ENCODE peak calls at places on chromosomes 5 and 9, in four cellular contexts. I is CD4-positive, CD25-positive, alpha-beta regulatory T cell; C is right lobe of liver; U is stomach. Y is an unnamed sample.

GRCh38 chr9:129520981-129521380 is 99.9 kb downstream of the C9orf50 start:
- DNase-seq in I (no peak), C (no peak), U (no peak), Y (no peak)

GRCh38 chr5:10387690-10388089 is 34.2 kb downstream of the MARCHF6 start:
- DNase-seq in I (no peak), C (no peak), U (no peak), Y (no peak)

GRCh38 chr5:36640949-36641348 is 34.5 kb downstream of the SLC1A3 start:
- DNase-seq in I (no peak), C (no peak), U (no peak), Y (no peak)

GRCh38 chr9:109969559-109970237 is 189.7 kb downstream of the PALM2AKAP2 start:
- DNase-seq in I (no peak), C (no peak), U (no peak), Y (no peak)

GRCh38 chr9:124450241-124450924 is at the start of gene ADGRD2:
- DNase-seq in I (no peak), C (peak; percentile 50), U (no peak), Y (peak; percentile 63)

GRCh38 chr5:134559672-134560071 is 34.2 kb downstream of the JADE2 start:
- DNase-seq in I (no peak), C (no peak), U (no peak), Y (no peak)

GRCh38 chr5:100690036-100690560 is 154.9 kb downstream of the FAM174A start:
- DNase-seq in I (no peak), C (no peak), U (no peak), Y (no peak)

GRCh38 chr5:35345222-35345621 is 114.9 kb upstream of the PRLR start:
- DNase-seq in I (no peak), C (no peak), U (no peak), Y (no peak)

GRCh38 chr5:62534461-62535236 is 44.0 kb upstream of the LRRC70 start:
- DNase-seq in I (no peak), C (no peak), U (no peak), Y (no peak)

GRCh38 chr9:131545003-131545785 is at the start of gene PRRT1B:
- DNase-seq in I (no peak), C (peak; percentile 95), U (peak; percentile 94), Y (no peak)

GRCh38 chr5:33929925-33930690 is 6.1 kb upstream of the RXFP3 start:
- DNase-seq in I (no peak), C (no peak), U (no peak), Y (no peak)

GRCh38 chr5:24492231-24492630 is 152.5 kb downstream of the CDH10 start:
- DNase-seq in I (no peak), C (no peak), U (no peak), Y (no peak)

GRCh38 chr9:38276751-38277439 is 115.6 kb upstream of the ALDH1B1 start:
- DNase-seq in I (no peak), C (peak; percentile 13), U (no peak), Y (no peak)

GRCh38 chr5:138725885-138726457 is 27.3 kb upstream of the CTNNA1 start:
- DNase-seq in I (no peak), C (peak; percentile 80), U (no peak), Y (peak; percentile 17)

GRCh38 chr9:78614892-78615291 is 318.0 kb downstream of the PSAT1 start:
- DNase-seq in I (no peak), C (no peak), U (no peak), Y (no peak)

GRCh38 chr5:77642915-77643653 is 4.6 kb upstream of the OTP start:
- DNase-seq in I (no peak), C (no peak), U (no peak), Y (no peak)

GRCh38 chr5:157977957-157978505 is 119.1 kb upstream of the CLINT1 start:
- DNase-seq in I (no peak), C (no peak), U (no peak), Y (no peak)

GRCh38 chr9:126915846-126916543 is 1.4 kb downstream of the RALGPS1 start:
- DNase-seq in I (no peak), C (no peak), U (no peak), Y (no peak)

GRCh38 chr5:10578869-10579268 is 15.0 kb downstream of the ANKRD33B start:
- DNase-seq in I (peak; percentile 62), C (no peak), U (no peak), Y (peak; percentile 9)

GRCh38 chr9:5518937-5519319 is 8.6 kb downstream of the PDCD1LG2 start:
- DNase-seq in I (no peak), C (no peak), U (no peak), Y (no peak)

GRCh38 chr5:129951039-129951438 is 46.8 kb downstream of the CHSY3 start:
- DNase-seq in I (no peak), C (no peak), U (no peak), Y (no peak)

GRCh38 chr5:5886812-5887486 is 464.5 kb downstream of the ICE1 start:
- DNase-seq in I (peak; percentile 58), C (peak; percentile 64), U (peak; percentile 52), Y (peak; percentile 20)

GRCh38 chr9:14706530-14707140 is 13.4 kb upstream of the ZDHHC21 start:
- DNase-seq in I (no peak), C (no peak), U (no peak), Y (no peak)
- H3K9me3 ChIP-seq in I (peaks cover 23% of the 10 kb centered on the region), C (no peaks in the 10 kb centered on the region), U (no peaks in the 10 kb centered on the region), Y (no peaks in the 10 kb centered on the region)

GRCh38 chr9:103210607-103211006 is 215.5 kb downstream of the CYLC2 start:
- DNase-seq in I (no peak), C (no peak), U (no peak), Y (no peak)
- H3K9me3 ChIP-seq in I (peaks cover 8% of the 10 kb centered on the region), C (no peaks in the 10 kb centered on the region), U (no peaks in the 10 kb centered on the region), Y (no peaks in the 10 kb centered on the region)

GRCh38 chr9:102972780-102973179 is 22.4 kb upstream of the CYLC2 start:
- DNase-seq in I (no peak), C (no peak), U (no peak), Y (no peak)

GRCh38 chr9:102967979-102968378 is 27.2 kb upstream of the CYLC2 start:
- DNase-seq in I (no peak), C (no peak), U (no peak), Y (no peak)

GRCh38 chr9:102966999-102967398 is 28.1 kb upstream of the CYLC2 start:
- DNase-seq in I (no peak), C (no peak), U (no peak), Y (no peak)
- H3K9me3 ChIP-seq in I (peaks cover 12% of the 10 kb centered on the region), C (no peaks in the 10 kb centered on the region), U (no peaks in the 10 kb centered on the region), Y (no peaks in the 10 kb centered on the region)

GRCh38 chr5:124178050-124178449 is 568.4 kb downstream of the ZNF608 start:
- DNase-seq in I (no peak), C (no peak), U (no peak), Y (no peak)

GRCh38 chr5:124173386-124173785 is 573.1 kb downstream of the ZNF608 start:
- DNase-seq in I (no peak), C (no peak), U (no peak), Y (no peak)

GRCh38 chr5:124176692-124177091 is 569.7 kb downstream of the ZNF608 start:
- DNase-seq in I (no peak), C (no peak), U (no peak), Y (no peak)

DNA sequence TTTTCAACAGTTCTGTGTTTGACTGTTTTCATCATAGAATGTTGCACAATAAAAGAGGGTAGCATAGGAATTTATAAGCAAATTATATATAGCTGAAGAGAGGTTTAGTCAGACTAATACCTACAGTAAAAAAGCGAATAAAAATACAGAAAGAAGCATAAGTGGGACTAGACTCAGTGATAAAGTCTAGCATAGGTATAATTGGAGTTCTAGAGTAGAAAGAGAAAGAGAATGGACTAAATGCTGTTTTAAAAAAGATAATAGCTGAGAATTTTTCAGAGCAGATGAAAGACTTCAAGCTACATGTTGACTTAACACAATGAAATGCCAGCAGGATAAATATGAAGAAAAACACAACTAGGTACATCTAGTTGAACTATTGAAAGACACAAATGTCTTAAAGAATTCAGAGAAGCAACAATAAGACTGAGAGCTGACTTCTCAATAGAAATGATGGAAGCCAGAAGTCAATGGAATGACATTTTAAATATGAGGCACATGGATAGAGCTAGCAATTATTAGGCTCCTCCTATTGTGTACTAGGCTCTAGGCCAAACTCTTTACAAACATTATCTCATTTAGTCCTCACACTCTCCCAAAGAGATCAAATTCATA is 573.9 kb downstream of the ZNF608 start:
- DNase-seq in I (no peak), C (no peak), U (no peak), Y (no peak)
- H3K9me3 ChIP-seq in I (peaks cover 9% of the 10 kb centered on the region), C (no peaks in the 10 kb centered on the region), U (no peaks in the 10 kb centered on the region), Y (no peaks in the 10 kb centered on the region)

Y was measured in testis.